ENCODE peak calls at places on chromosome 14, in four cellular contexts. N is hepatocyte, W is astrocyte of the cerebellum, O is stromal cell of bone marrow. H is an unnamed sample.
A peak's percentile ranks its signal among the peaks of the same experiment; 100 is the strongest.

GRCh38 chr14:70884595-70885342 is 22.5 kb upstream of the PCNX1 start:
- DNase-seq in N (no peak), W (no peak), O (no peak), H (no peak)

GRCh38 chr14:37623971-37624370 is 28.5 kb downstream of the TTC6 start:
- DNase-seq in N (no peak), W (no peak), O (no peak), H (no peak)

GRCh38 chr14:65772901-65773574 is 360.5 kb downstream of the FUT8 start:
- DNase-seq in N (no peak), W (no peak), O (no peak), H (no peak)

GRCh38 chr14:58138065-58138718 is 13.8 kb downstream of the ARMH4 start:
- DNase-seq in N (peak; percentile 15), W (no peak), O (no peak), H (no peak)

GRCh38 chr14:90700928-90701776 is 115.1 kb downstream of the TTC7B start:
- DNase-seq in N (no peak), W (no peak), O (no peak), H (no peak)

GRCh38 chr14:53640695-53641094 is 315.9 kb downstream of the BMP4 start:
- DNase-seq in N (no peak), W (no peak), O (no peak), H (no peak)

GRCh38 chr14:92507174-92507768 is 6.3 kb upstream of the RIN3 start:
- DNase-seq in N (no peak), W (no peak), O (no peak), H (peak; percentile 12)

GRCh38 chr14:91835920-91836843 is 31.2 kb downstream of the TC2N start:
- DNase-seq in N (peak; percentile 96), W (no peak), O (no peak), H (peak; percentile 84)

GRCh38 chr14:20684662-20685456 is 499 bp downstream of the RNASE4 start:
- DNase-seq in N (peak; percentile 43), W (no peak), O (peak; percentile 38), H (peak; percentile 43)

GRCh38 chr14:101451166-101451565 is 110.1 kb upstream of the DIO3 start:
- DNase-seq in N (no peak), W (no peak), O (no peak), H (no peak)

GRCh38 chr14:62187265-62187664 is 425.0 kb downstream of the SNAPC1 start:
- DNase-seq in N (no peak), W (no peak), O (no peak), H (no peak)

GRCh38 chr14:73243341-73243740 is 6.0 kb downstream of the PAPLN start:
- DNase-seq in N (no peak), W (no peak), O (no peak), H (no peak)

GRCh38 chr14:98217530-98217929 is 1054.5 kb downstream of the BCL11B start:
- DNase-seq in N (no peak), W (no peak), O (no peak), H (no peak)

GRCh38 chr14:77097006-77097688 is 911 bp upstream of the CIPC start:
- DNase-seq in N (no peak), W (no peak), O (no peak), H (peak; percentile 39)

GRCh38 chr14:95265106-95266094 is 54.3 kb downstream of the CLMN start:
- DNase-seq in N (peak; percentile 87), W (peak; percentile 88), O (peak; percentile 74), H (peak; percentile 90)

GRCh38 chr14:68786491-68787234 is 6.2 kb downstream of the ZFP36L1 start:
- DNase-seq in N (peak; percentile 62), W (no peak), O (peak; percentile 64), H (no peak)

H was measured in HT-29.